ENCODE peak calls at places on chromosomes 13 and 19, in seven cellular contexts. T, H, P, G, F, N and M are unnamed samples.

GRCh38 chr19:50423279-50424113 is 4.8 kb downstream of the SPIB start:
- DNase-seq in T (no peak), H (no peak), P (no peak), G (no peak), F (no peak), N (no peak), M (no peak)

GRCh38 chr13:106474906-106475305 is 60.6 kb downstream of the EFNB2 start:
- DNase-seq in T (no peak), H (no peak), P (no peak), G (no peak), F (no peak), N (no peak), M (no peak)

GRCh38 chr19:2359992-2360875 is at the start of gene TMPRSS9:
- DNase-seq in T (no peak), H (no peak), P (no peak), G (no peak), F (no peak), N (no peak), M (no peak)

GRCh38 chr13:99657848-99658265 is 156.6 kb downstream of the TM9SF2 start:
- DNase-seq in T (peak), H (no peak), P (no peak), G (peak), F (peak), N (peak), M (peak)

GRCh38 chr13:99805361-99805760 is 166.2 kb downstream of the ZIC5 start:
- DNase-seq in T (no peak), H (no peak), P (no peak), G (no peak), F (no peak), N (no peak), M (no peak)

GRCh38 chr19:30036154-30037129 is 94.4 kb downstream of the URI1 start:
- DNase-seq in T (no peak), H (peak), P (no peak), G (no peak), F (peak), N (peak), M (no peak)

GRCh38 chr19:1252221-1252817 is 3.9 kb downstream of the MIDN start:
- DNase-seq in T (peak), H (peak), P (peak), G (peak), F (peak), N (peak), M (no peak)

GRCh38 chr19:40464059-40465024 is 1.2 kb downstream of the BLVRB start:
- DNase-seq in T (peak), H (peak), P (peak), G (peak), F (peak), N (peak), M (peak)

GRCh38 chr13:112447306-112447705 is 71.2 kb downstream of the SPACA7 start:
- DNase-seq in T (peak), H (no peak), P (no peak), G (no peak), F (no peak), N (no peak), M (no peak)

GRCh38 chr19:28555317-28555716 is 657.6 kb downstream of the UQCRFS1 start:
- DNase-seq in T (no peak), H (no peak), P (no peak), G (no peak), F (no peak), N (no peak), M (no peak)

GRCh38 chr13:75481176-75482069 is 546 bp downstream of the TBC1D4 start:
- DNase-seq in T (no peak), H (no peak), P (no peak), G (peak), F (peak), N (no peak), M (peak)

GRCh38 chr19:42032428-42032827 is 37.6 kb downstream of the GRIK5 start:
- DNase-seq in T (no peak), H (no peak), P (no peak), G (no peak), F (no peak), N (no peak), M (no peak)

GRCh38 chr19:15087182-15087581 is 5.2 kb downstream of the OR1I1 start:
- DNase-seq in T (no peak), H (no peak), P (no peak), G (no peak), F (no peak), N (no peak), M (no peak)

GRCh38 chr19:32828643-32829344 is 40.8 kb downstream of the SLC7A9 start:
- DNase-seq in T (no peak), H (no peak), P (no peak), G (no peak), F (no peak), N (no peak), M (no peak)

GRCh38 chr13:114043421-114044053 is 69.7 kb upstream of the C13orf46 start:
- DNase-seq in T (peak), H (peak), P (no peak), G (no peak), F (peak), N (peak), M (no peak)

GRCh38 chr13:105167385-105167784 is 1368.1 kb downstream of the EFNB2 start:
- DNase-seq in T (no peak), H (no peak), P (no peak), G (no peak), F (no peak), N (no peak), M (no peak)

GRCh38 chr13:24693862-24694471 is 13.8 kb downstream of the ATP12A start:
- DNase-seq in T (no peak), H (peak), P (no peak), G (no peak), F (peak), N (peak), M (peak)

GRCh38 chr13:79815041-79815440 is 334.1 kb downstream of the NDFIP2 start:
- DNase-seq in T (no peak), H (no peak), P (no peak), G (no peak), F (no peak), N (no peak), M (no peak)

GRCh38 chr13:29707876-29708543 is 112.5 kb upstream of the SLC7A1 start:
- DNase-seq in T (no peak), H (peak), P (peak), G (no peak), F (peak), N (peak), M (no peak)

GRCh38 chr13:112724788-112725345 is 35.0 kb downstream of the ATP11A start:
- DNase-seq in T (peak), H (no peak), P (no peak), G (no peak), F (no peak), N (no peak), M (no peak)

GRCh38 chr19:10505583-10506229 is 2.5 kb upstream of the KEAP1 start:
- DNase-seq in T (peak), H (peak), P (no peak), G (peak), F (peak), N (peak), M (peak)

GRCh38 chr13:36673838-36674326 is at the start of gene SERTM1:
- DNase-seq in T (no peak), H (no peak), P (no peak), G (no peak), F (peak), N (no peak), M (peak)

GRCh38 chr19:6276447-6276846 is 3.3 kb downstream of the MLLT1 start:
- DNase-seq in T (peak), H (peak), P (peak), G (no peak), F (peak), N (peak), M (no peak)

GRCh38 chr19:2167896-2168618 is 4.3 kb downstream of the DOT1L start:
- DNase-seq in T (peak), H (peak), P (no peak), G (peak), F (peak), N (peak), M (no peak)

GRCh38 chr19:53157601-53158000 is 1.3 kb downstream of the ZNF347 start:
- DNase-seq in T (no peak), H (peak), P (no peak), G (no peak), F (peak), N (peak), M (no peak)

GRCh38 chr13:113651511-113652403 is 6.2 kb downstream of the ATP4B start:
- DNase-seq in T (peak), H (no peak), P (no peak), G (peak), F (no peak), N (no peak), M (no peak)

GRCh38 chr19:18203408-18203862 is 407 bp downstream of the RAB3A start:
- DNase-seq in T (peak), H (no peak), P (no peak), G (no peak), F (peak), N (no peak), M (no peak)

GRCh38 chr19:4768934-4769777 is 22.4 kb upstream of the FEM1A start:
- DNase-seq in T (peak), H (peak), P (peak), G (peak), F (peak), N (peak), M (peak)

GRCh38 chr19:48991823-48992570 is 1.1 kb downstream of the GYS1 start:
- DNase-seq in T (peak), H (peak), P (peak), G (no peak), F (peak), N (peak), M (no peak)

GRCh38 chr19:5960005-5961001 is 17.6 kb downstream of the RANBP3 start:
- DNase-seq in T (no peak), H (no peak), P (no peak), G (no peak), F (peak), N (no peak), M (no peak)

GRCh38 chr13:91520952-91521351 is 122.5 kb downstream of the GPC5 start:
- DNase-seq in T (no peak), H (no peak), P (no peak), G (no peak), F (no peak), N (no peak), M (no peak)

GRCh38 chr13:27022571-27023311 is 148.9 kb downstream of the USP12 start:
- DNase-seq in T (no peak), H (peak), P (no peak), G (no peak), F (peak), N (no peak), M (no peak)

GRCh38 chr13:23851106-23851505 is 38.1 kb downstream of the MIPEP start:
- DNase-seq in T (no peak), H (peak), P (no peak), G (no peak), F (peak), N (no peak), M (no peak)

GRCh38 chr19:16293133-16294085 is 31.2 kb upstream of the KLF2 start:
- DNase-seq in T (peak), H (peak), P (peak), G (no peak), F (peak), N (peak), M (no peak)

DNA sequence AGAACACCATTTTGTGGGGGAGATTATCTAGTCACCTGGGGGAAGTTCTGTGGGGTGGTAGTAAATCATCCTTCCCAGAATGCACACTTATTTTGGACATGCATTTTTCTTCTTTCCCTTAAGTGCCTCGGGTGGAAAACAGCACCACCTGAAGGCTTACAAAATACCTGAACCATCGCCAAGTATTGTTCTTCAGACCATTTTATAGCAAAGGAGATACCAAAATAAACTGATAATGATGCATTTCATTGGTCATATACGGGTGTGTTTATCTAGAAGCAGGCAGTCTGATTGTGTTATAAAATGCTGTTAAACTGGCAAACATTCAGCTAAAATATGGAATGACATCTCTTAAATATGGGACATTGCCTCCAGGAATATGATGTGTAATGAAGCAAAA is 1034.7 kb downstream of the SLITRK1 start:
- DNase-seq in T (no peak), H (no peak), P (no peak), G (no peak), F (no peak), N (no peak), M (no peak)
- TF ChIP-seq CTCF in T (no peak), H (no peak), P (no peak), G (no peak), F (no peak), N (no peak), M (no peak)

DNA sequence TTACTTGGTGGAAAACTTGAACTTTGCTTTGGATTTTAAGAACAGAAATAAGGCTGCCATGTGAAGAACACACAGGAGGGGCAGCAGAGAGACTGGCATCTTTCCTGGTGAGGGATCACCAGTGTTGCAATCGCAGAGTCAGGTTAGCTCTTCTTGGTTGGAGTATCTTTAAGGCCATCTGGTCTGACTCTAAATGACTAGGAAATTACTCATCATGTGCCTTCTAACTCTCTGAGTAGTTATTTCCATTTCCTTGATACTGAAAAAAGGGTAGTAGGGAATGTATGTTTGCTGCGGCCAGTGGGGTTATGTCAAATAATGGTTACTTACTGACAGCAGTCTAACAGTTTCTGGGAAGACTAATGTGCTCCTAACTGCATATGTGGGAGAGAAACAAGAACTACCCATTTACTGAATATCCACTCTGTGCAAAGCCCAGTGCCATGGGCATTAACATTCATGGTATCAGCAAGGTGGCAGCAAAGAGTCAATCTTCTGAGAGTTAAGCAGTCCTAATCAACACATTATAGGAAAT is 122.1 kb downstream of the COG6 start:
- DNase-seq in T (no peak), H (peak), P (peak), G (no peak), F (peak), N (peak), M (no peak)
- TF ChIP-seq CTCF in T (no peak), H (peak), P (peak), G (no peak), F (peak), N (peak), M (peak)

GRCh38 chr19:12681074-12681987 is at the start of gene DHPS:
- DNase-seq in T (peak), H (peak), P (peak), G (peak), F (peak), N (peak), M (peak)
- TF ChIP-seq CTCF in T (no peak), H (no peak), P (no peak), G (no peak), F (no peak), N (no peak), M (peak)

GRCh38 chr13:43307221-43307920 is 284.0 kb downstream of the DNAJC15 start:
- DNase-seq in T (no peak), H (no peak), P (no peak), G (no peak), F (peak), N (no peak), M (no peak)
- TF ChIP-seq CTCF in T (no peak), H (no peak), P (no peak), G (no peak), F (no peak), N (no peak), M (no peak)

GRCh38 chr13:92716749-92717148 is 509.9 kb upstream of the GPC6 start:
- DNase-seq in T (no peak), H (peak), P (no peak), G (no peak), F (peak), N (peak), M (no peak)
- TF ChIP-seq CTCF in T (peak), H (peak), P (peak), G (no peak), F (peak), N (peak), M (peak)

DNA sequence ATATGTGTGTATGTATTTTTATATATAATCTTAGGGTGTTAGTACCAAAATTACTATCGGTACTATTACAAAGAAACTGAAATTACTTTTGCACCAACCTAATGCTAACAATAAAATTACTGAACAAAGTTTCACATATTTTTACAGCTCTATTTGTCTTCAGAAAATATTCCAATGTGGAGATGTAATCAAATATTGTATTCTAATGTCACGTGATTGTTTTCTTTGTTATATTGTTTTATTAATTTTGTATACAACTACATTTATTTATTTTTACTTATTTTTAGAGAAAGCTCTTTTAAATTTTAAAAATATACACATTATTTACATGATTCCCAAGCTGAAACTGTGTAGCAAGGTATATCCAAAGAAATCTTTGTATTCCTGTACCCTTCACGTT is 227.1 kb upstream of the KLF12 start:
- DNase-seq in T (no peak), H (no peak), P (no peak), G (no peak), F (no peak), N (no peak), M (no peak)
- TF ChIP-seq CTCF in T (no peak), H (no peak), P (no peak), G (no peak), F (no peak), N (no peak), M (no peak)

GRCh38 chr13:101474419-101474957 is 22.0 kb downstream of the ITGBL1 start:
- DNase-seq in T (peak), H (peak), P (peak), G (no peak), F (peak), N (peak), M (peak)
- TF ChIP-seq CTCF in T (peak), H (peak), P (peak), G (no peak), F (peak), N (peak), M (peak)

GRCh38 chr13:93726173-93727019 is 499.8 kb downstream of the GPC6 start:
- DNase-seq in T (no peak), H (no peak), P (no peak), G (no peak), F (peak), N (peak), M (no peak)

GRCh38 chr13:93724187-93724586 is 497.6 kb downstream of the GPC6 start:
- DNase-seq in T (no peak), H (peak), P (no peak), G (no peak), F (no peak), N (peak), M (no peak)

GRCh38 chr13:93730780-93731179 is 504.2 kb downstream of the GPC6 start:
- DNase-seq in T (no peak), H (peak), P (no peak), G (no peak), F (peak), N (peak), M (no peak)

GRCh38 chr13:93729383-93729782 is 502.8 kb downstream of the GPC6 start:
- DNase-seq in T (no peak), H (no peak), P (no peak), G (no peak), F (no peak), N (no peak), M (no peak)

DNA sequence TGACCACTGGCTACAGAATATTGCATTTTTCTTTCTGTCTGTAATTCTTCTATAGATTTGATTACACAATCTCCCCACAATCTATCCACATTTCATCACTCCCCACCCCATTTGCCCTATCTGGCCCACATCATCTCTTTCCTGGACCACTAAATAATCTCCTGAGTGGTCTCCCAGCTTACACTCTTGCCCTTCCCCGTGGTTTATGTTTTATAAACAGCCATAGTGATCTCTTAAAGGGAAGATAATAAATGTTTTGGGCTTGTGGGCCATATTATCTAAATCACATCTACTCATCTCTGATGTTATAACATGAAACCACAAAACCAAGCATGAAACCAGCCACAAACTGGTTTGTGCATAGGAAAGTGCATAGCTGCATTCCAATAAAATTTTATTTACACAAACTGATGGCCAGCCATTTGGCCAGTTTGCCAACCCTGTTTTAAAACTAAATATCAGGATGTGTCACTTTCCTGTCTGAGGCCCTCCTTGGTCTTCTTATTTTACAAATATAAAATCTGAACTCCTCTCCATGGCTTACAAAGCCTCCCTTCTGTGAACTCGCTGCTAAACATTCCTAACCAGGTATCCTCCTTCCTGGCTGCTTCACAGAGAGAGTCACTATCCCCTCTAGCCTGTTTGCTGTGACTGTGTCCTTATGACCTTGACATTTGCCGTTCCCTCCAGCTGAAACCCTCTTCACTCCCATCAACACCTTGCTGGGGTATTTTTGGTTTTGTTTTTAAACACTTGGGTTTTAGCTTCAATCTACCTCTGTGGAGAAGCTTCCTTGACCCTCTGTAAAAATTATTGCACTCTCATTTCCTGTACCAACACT is 500.9 kb downstream of the GPC6 start:
- DNase-seq in T (no peak), H (peak), P (peak), G (no peak), F (peak), N (peak), M (no peak)
- TF ChIP-seq CTCF in T (no peak), H (no peak), P (no peak), G (no peak), F (no peak), N (no peak), M (no peak)

DNA sequence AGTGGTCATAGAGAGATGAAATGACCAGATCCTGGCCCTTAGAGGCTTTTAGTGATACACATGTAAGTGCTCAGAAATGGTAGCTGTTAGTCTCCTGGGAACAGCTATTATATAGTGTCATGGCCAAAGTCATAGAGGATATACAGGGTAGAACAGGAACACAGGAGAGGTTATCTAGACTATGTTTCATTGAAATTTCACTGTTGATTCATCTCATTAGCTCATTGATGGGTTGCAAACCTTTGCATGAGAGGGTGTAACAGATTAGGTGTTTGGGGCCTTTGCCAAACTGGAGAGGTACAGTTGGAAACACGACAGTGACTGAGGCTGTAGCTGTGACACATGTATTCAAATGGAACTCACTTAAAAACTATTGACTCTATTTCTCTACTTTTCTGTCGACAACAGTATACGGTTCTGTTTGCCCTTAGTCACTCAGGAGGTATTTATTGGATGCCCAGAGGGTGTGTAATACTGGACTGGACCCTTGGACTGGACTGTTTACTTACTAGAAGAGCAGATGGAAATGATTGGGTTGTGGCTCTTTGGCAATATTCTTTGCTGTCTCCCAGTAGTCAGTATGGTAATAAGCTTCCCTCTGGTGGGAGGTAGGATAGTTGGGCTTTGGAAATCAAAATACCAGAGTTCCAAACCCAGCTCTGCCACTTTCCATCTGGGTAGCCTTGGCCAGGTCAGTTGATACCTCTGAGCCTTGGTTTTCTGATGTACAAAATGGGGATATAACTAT is 29.8 kb downstream of the ARHGAP35 start:
- DNase-seq in T (no peak), H (peak), P (peak), G (no peak), F (peak), N (peak), M (no peak)
- TF ChIP-seq CTCF in T (no peak), H (no peak), P (peak), G (no peak), F (peak), N (peak), M (no peak)